ENCODE peak calls at places on chromosomes 3 and 15, in eight cellular contexts. E is AG09309; T is amniotic stem cell; G is mucosa of gallbladder; I is EL; Y is GM06990; Q is kidney glomerular epithelial cell; V is effector memory CD8-positive, alpha-beta T cell. Z is an unnamed sample.

GRCh38 chr15:95840004-95840403 is 490.5 kb upstream of the NR2F2 start:
- DNase-seq in E (peak; percentile 57), V (no peak), I (peak; percentile 68), Q (peak; percentile 3), T (peak; percentile 17), Y (no peak), G (peak; percentile 51), Z (no peak)

GRCh38 chr3:38397320-38397719 is 50.7 kb downstream of the XYLB start:
- DNase-seq in G (peak; percentile 22), Q (peak; percentile 0), E (no peak), V (no peak), Y (no peak), T (peak; percentile 2), I (peak; percentile 18), Z (no peak)

GRCh38 chr15:63077952-63078351 is 35.4 kb downstream of the TPM1 start:
- DNase-seq in Q (no peak), V (no peak), T (no peak), I (no peak), E (no peak), G (no peak), Y (no peak), Z (no peak)

GRCh38 chr15:64122936-64123351 is 27.2 kb downstream of the SNX1 start:
- DNase-seq in I (no peak), V (no peak), G (no peak), E (no peak), Y (no peak), T (no peak), Q (no peak), Z (no peak)

GRCh38 chr3:127159547-127159946 is 33.4 kb upstream of the PRR23E start:
- DNase-seq in E (no peak), Y (no peak), T (no peak), I (no peak), G (no peak), Q (no peak), V (no peak), Z (no peak)

GRCh38 chr3:28859897-28860296 is 421.0 kb upstream of the RBMS3 start:
- DNase-seq in I (peak; percentile 9), T (no peak), Q (no peak), G (no peak), Y (no peak), V (no peak), E (no peak), Z (no peak)

GRCh38 chr3:49607105-49607591 is 52.9 kb downstream of the BSN start:
- DNase-seq in Q (no peak), G (no peak), V (no peak), T (no peak), Y (no peak), E (no peak), I (no peak), Z (no peak)

GRCh38 chr3:30042274-30042859 is 564.0 kb upstream of the TGFBR2 start:
- DNase-seq in V (peak; percentile 23), T (peak; percentile 45), I (peak; percentile 73), E (peak; percentile 38), Y (no peak), G (peak; percentile 56), Q (peak; percentile 77), Z (no peak)

GRCh38 chr3:62500556-62501294 is 127.4 kb upstream of the FEZF2 start:
- DNase-seq in Q (no peak), E (no peak), T (no peak), V (no peak), Y (no peak), I (no peak), G (no peak), Z (no peak)

GRCh38 chr3:197029511-197030167 is at the start of gene MELTF:
- DNase-seq in V (peak; percentile 76), Q (no peak), I (peak; percentile 74), T (no peak), G (no peak), Y (peak; percentile 84), E (no peak), Z (peak; percentile 63)

GRCh38 chr15:64361259-64361658 is 5.3 kb upstream of the CSNK1G1 start:
- DNase-seq in I (no peak), Q (no peak), T (no peak), E (no peak), V (no peak), G (no peak), Y (no peak), Z (no peak)

GRCh38 chr3:185317674-185318073 is 45.3 kb upstream of the MAP3K13 start:
- DNase-seq in Q (peak; percentile 84), V (no peak), I (no peak), Y (no peak), G (no peak), T (no peak), E (no peak), Z (no peak)

GRCh38 chr3:95923496-95924210 is 890.7 kb upstream of the EPHA6 start:
- DNase-seq in T (peak; percentile 46), Q (peak; percentile 92), E (peak; percentile 66), V (no peak), Y (no peak), I (no peak), G (peak; percentile 37), Z (no peak)

GRCh38 chr15:79037848-79038247 is 52.7 kb downstream of the RASGRF1 start:
- DNase-seq in Y (no peak), Q (no peak), I (no peak), V (no peak), G (no peak), T (no peak), E (no peak), Z (no peak)